ENCODE peak calls at places on chromosomes 1 and 21, in seven cellular contexts. E is CD4-positive, alpha-beta T cell; P is naive thymus-derived CD8-positive, alpha-beta T cell; D is natural killer cell; Q is left cardiac atrium; L is activated T-cell treated with anti-CD3 and anti-CD28 coated beads, Interleukin-2, amount 50 U/mL, for 4 hours; K is stimulated activated naive B cell treated with anti-CD40 and anti-IgM and Interleukin-4, amounts not matched to agents 10 μg/mL and 1 μg/mL and 100 μg/mL, for 72 hours. A is an unnamed sample.

GRCh38 chr1:80892452-80892995 is 908.2 kb upstream of the ADGRL2 start:
- ATAC-seq in D (no peak), P (no peak), K (no peak), E (no peak), L (no peak), Q (no peak), A (no peak)

GRCh38 chr1:156752843-156753486 is 1.5 kb upstream of the HDGF start:
- ATAC-seq in P (no peak), K (no peak), Q (no peak), D (no peak), L (no peak), E (no peak), A (no peak)

GRCh38 chr1:223341111-223341510 is 22.9 kb downstream of the SUSD4 start:
- ATAC-seq in P (no peak), K (no peak), L (no peak), E (no peak), D (no peak), Q (peak; percentile 88), A (no peak)

GRCh38 chr1:212452323-212453155 is 19.8 kb downstream of the NENF start:
- ATAC-seq in Q (peak; percentile 45), P (no peak), K (no peak), D (no peak), L (no peak), E (no peak), A (no peak)

GRCh38 chr1:178344513-178345077 is 152.2 kb downstream of the CLEC20A start:
- ATAC-seq in K (peak; percentile 86), D (no peak), P (no peak), Q (peak; percentile 75), E (no peak), L (no peak), A (no peak)

GRCh38 chr1:2569060-2569459 is 12.9 kb downstream of the TNFRSF14 start:
- ATAC-seq in D (no peak), E (no peak), L (no peak), K (no peak), P (no peak), Q (no peak), A (no peak)

GRCh38 chr1:64623750-64624445 is 121.0 kb upstream of the RAVER2 start:
- ATAC-seq in E (no peak), P (no peak), K (peak; percentile 29), L (peak; percentile 55), D (no peak), Q (no peak), A (peak; percentile 90)

GRCh38 chr1:47406966-47407365 is 9.1 kb upstream of the FOXE3 start:
- ATAC-seq in E (no peak), P (no peak), K (no peak), L (no peak), Q (no peak), D (no peak), A (no peak)

GRCh38 chr1:162283657-162284056 is 93.0 kb downstream of the SPATA46 start:
- ATAC-seq in L (no peak), D (no peak), K (no peak), P (no peak), E (no peak), Q (peak; percentile 66), A (no peak)

GRCh38 chr1:55363261-55363660 is 148.1 kb upstream of the USP24 start:
- ATAC-seq in E (no peak), Q (no peak), D (no peak), P (no peak), K (peak; percentile 38), L (no peak), A (peak; percentile 89)

GRCh38 chr21:18914570-18914969 is 511.0 kb upstream of the TMPRSS15 start:
- ATAC-seq in E (no peak), P (no peak), Q (no peak), L (no peak), K (no peak), D (no peak), A (no peak)

GRCh38 chr21:42282021-42282420 is 33.2 kb downstream of the TFF3 start:
- ATAC-seq in K (no peak), E (no peak), D (no peak), P (no peak), L (no peak), Q (no peak), A (no peak)

GRCh38 chr21:35981514-35982070 is 78.7 kb downstream of the SETD4 start:
- ATAC-seq in L (no peak), E (no peak), K (no peak), Q (no peak), P (no peak), D (no peak), A (no peak)

GRCh38 chr1:47745725-47746609 is 251.2 kb downstream of the TRABD2B start:
- ATAC-seq in Q (peak; percentile 38), D (no peak), P (no peak), K (no peak), L (no peak), E (no peak), A (no peak)

GRCh38 chr1:3423245-3423829 is 31.1 kb upstream of the ARHGEF16 start:
- ATAC-seq in Q (peak; percentile 62), K (no peak), E (no peak), L (no peak), P (no peak), D (no peak), A (peak; percentile 14)

GRCh38 chr21:15051652-15052554 is 12.9 kb downstream of the NRIP1 start:
- ATAC-seq in L (peak; percentile 89), D (peak; percentile 73), P (peak; percentile 10), Q (peak; percentile 15), K (peak; percentile 77), E (no peak), A (peak; percentile 95)

GRCh38 chr1:216310776-216311175 is 112.5 kb downstream of the USH2A start:
- ATAC-seq in E (no peak), Q (peak; percentile 23), D (no peak), K (no peak), L (no peak), P (no peak), A (no peak)

GRCh38 chr1:245894843-245895242 is 612.2 kb downstream of the SMYD3 start:
- ATAC-seq in P (no peak), E (no peak), D (peak; percentile 98), K (no peak), L (no peak), Q (no peak), A (no peak)

GRCh38 chr1:5880630-5881405 is 111.4 kb downstream of the NPHP4 start:
- ATAC-seq in P (no peak), K (no peak), E (no peak), Q (no peak), L (no peak), D (no peak), A (no peak)

GRCh38 chr21:26072891-26073615 is 97.5 kb downstream of the APP start:
- ATAC-seq in D (no peak), E (no peak), L (no peak), Q (no peak), K (no peak), P (no peak), A (no peak)

GRCh38 chr1:203663294-203663693 is 36.7 kb downstream of the ATP2B4 start:
- ATAC-seq in Q (peak; percentile 53), E (peak; percentile 56), K (peak; percentile 56), L (peak; percentile 93), P (no peak), D (peak; percentile 69), A (peak; percentile 94)

GRCh38 chr1:54887665-54888071 is 673 bp upstream of the DHCR24 start:
- ATAC-seq in K (no peak), P (no peak), Q (peak; percentile 62), D (no peak), E (no peak), L (no peak), A (no peak)

GRCh38 chr1:231844986-231845502 is 218.5 kb downstream of the DISC1 start:
- ATAC-seq in P (no peak), K (peak; percentile 83), D (peak; percentile 68), L (no peak), E (no peak), Q (no peak), A (no peak)

GRCh38 chr1:38502772-38503171 is 356.8 kb downstream of the RRAGC start:
- ATAC-seq in P (no peak), L (no peak), E (no peak), D (no peak), Q (no peak), K (peak; percentile 62), A (no peak)

GRCh38 chr1:8541961-8542521 is 224.1 kb downstream of the SLC45A1 start:
- ATAC-seq in P (no peak), D (no peak), Q (no peak), E (no peak), L (no peak), K (no peak), A (no peak)

GRCh38 chr1:10160173-10160572 is 50.2 kb upstream of the KIF1B start:
- ATAC-seq in L (no peak), Q (no peak), P (no peak), K (no peak), E (no peak), D (no peak), A (no peak)

GRCh38 chr1:36273024-36273423 is 33.1 kb upstream of the SH3D21 start:
- ATAC-seq in E (no peak), K (no peak), L (no peak), P (no peak), D (no peak), Q (no peak), A (no peak)

GRCh38 chr1:10703702-10704101 is 92.7 kb downstream of the CASZ1 start:
- ATAC-seq in K (no peak), D (no peak), E (no peak), Q (no peak), L (no peak), P (no peak), A (no peak)

GRCh38 chr1:169886931-169887330 is 6.8 kb downstream of the SCYL3 start:
- ATAC-seq in K (no peak), E (no peak), P (no peak), Q (no peak), L (no peak), D (no peak), A (no peak)

GRCh38 chr1:28280961-28281360 is 21.6 kb downstream of the SESN2 start:
- ATAC-seq in P (no peak), Q (peak; percentile 62), L (no peak), D (no peak), E (no peak), K (no peak), A (no peak)

GRCh38 chr1:193553562-193553961 is 367.1 kb upstream of the B3GALT2 start:
- ATAC-seq in K (no peak), D (no peak), Q (no peak), E (no peak), P (no peak), L (no peak), A (no peak)

GRCh38 chr21:44872568-44873355 is 728 bp downstream of the PTTG1IP start:
- ATAC-seq in E (no peak), Q (peak; percentile 4), D (no peak), K (peak; percentile 3), L (peak; percentile 1), P (no peak), A (no peak)

GRCh38 chr1:18357831-18358230 is 122.9 kb upstream of the KLHDC7A start:
- ATAC-seq in K (no peak), D (no peak), E (no peak), P (no peak), L (no peak), Q (no peak), A (no peak)

GRCh38 chr1:207245124-207245523 is 76.4 kb upstream of the CD55 start:
- ATAC-seq in L (no peak), P (no peak), Q (no peak), D (no peak), E (no peak), K (no peak), A (no peak)

GRCh38 chr1:65230741-65231439 is 78.5 kb upstream of the DNAJC6 start:
- ATAC-seq in K (peak; percentile 60), D (no peak), E (no peak), Q (no peak), L (peak; percentile 18), P (peak; percentile 59), A (peak; percentile 74)

GRCh38 chr21:41360072-41360821 is 1.6 kb upstream of the MX2 start:
- ATAC-seq in D (no peak), L (no peak), Q (peak; percentile 54), E (no peak), P (no peak), K (no peak), A (no peak)

GRCh38 chr1:61289232-61289967 is 207.0 kb downstream of the NFIA start:
- ATAC-seq in Q (no peak), E (no peak), K (no peak), L (no peak), P (no peak), D (no peak), A (no peak)

GRCh38 chr21:15514073-15514946 is 215.5 kb upstream of the USP25 start:
- ATAC-seq in Q (peak; percentile 61), E (peak; percentile 99), D (peak; percentile 96), K (peak; percentile 99), L (peak; percentile 99), P (peak; percentile 99), A (peak; percentile 97)